ENCODE peak calls at places on chromosomes 11 and 22, in four cellular contexts. X is PC-3, Z is GM12878, U is brain microvascular endothelial cell. E is an unnamed sample.

GRCh38 chr22:17380711-17381087 is 11.4 kb downstream of the CECR2 start:
- DNase-seq in X (no peak), Z (no peak), U (no peak), E (no peak)

GRCh38 chr11:80136991-80137390 is 696.2 kb upstream of the TENM4 start:
- DNase-seq in X (no peak), Z (no peak), U (peak), E (no peak)

GRCh38 chr11:6650980-6651379 is 4.6 kb downstream of the DCHS1 start:
- DNase-seq in X (peak), Z (no peak), U (no peak), E (no peak)

GRCh38 chr11:122784325-122785155 is 53.8 kb upstream of the CRTAM start:
- DNase-seq in X (peak), Z (no peak), U (peak), E (no peak)

GRCh38 chr22:36741204-36741793 is 34.6 kb downstream of the IFT27 start:
- DNase-seq in X (no peak), Z (no peak), U (peak), E (no peak)

GRCh38 chr11:102438311-102439062 is 14.1 kb downstream of the TMEM123 start:
- DNase-seq in X (no peak), Z (no peak), U (peak), E (peak)

GRCh38 chr11:123357990-123358827 is 71.9 kb upstream of the GRAMD1B start:
- DNase-seq in X (peak), Z (peak), U (no peak), E (no peak)

GRCh38 chr11:11253487-11253886 is 99.6 kb downstream of the CSNK2A3 start:
- DNase-seq in X (no peak), Z (no peak), U (no peak), E (no peak)

GRCh38 chr11:117442869-117443239 is 115.2 kb downstream of the CEP164 start:
- DNase-seq in X (no peak), Z (no peak), U (no peak), E (no peak)

GRCh38 chr22:16810188-16810802 is 14.9 kb downstream of the XKR3 start:
- DNase-seq in X (no peak), Z (no peak), U (no peak), E (no peak)

DNA sequence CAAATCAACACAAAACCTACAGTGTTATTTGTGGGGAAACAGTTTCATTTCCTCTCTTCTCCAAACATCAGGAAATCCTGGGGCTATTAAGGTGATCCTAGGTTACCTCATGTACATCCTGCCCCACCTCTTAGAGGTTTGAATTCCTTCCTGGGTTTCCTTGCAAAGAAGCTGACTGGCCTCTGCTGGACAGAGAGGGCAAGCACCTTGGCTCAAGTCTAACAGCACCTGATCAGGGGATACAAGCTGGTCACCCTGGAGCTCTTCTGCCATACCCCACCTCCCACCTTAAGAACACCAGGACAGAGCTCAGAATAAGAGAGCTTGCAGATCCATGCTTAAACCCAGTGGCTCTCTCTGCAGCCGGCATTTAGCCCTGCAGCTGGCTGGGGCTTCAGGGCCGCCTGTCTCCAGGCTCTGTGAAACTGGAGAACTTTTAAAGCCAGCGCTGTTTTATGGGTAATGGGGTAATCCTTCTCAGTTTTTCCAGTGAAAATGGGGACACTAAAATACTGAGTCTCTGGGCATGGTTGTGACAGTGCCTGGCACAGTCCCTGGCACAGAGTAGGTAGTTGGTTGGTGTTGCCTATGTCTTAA is 386.6 kb upstream of the NARS2 start:
- DNase-seq in X (peak), Z (no peak), U (no peak), E (no peak)
- TF ChIP-seq CTCF in X (peak), Z (peak), U (peak), E (peak)

GRCh38 chr22:24706050-24706449 is 68.5 kb downstream of the PIWIL3 start:
- DNase-seq in X (no peak), Z (no peak), U (peak), E (no peak)
- TF ChIP-seq CTCF in X (peak), Z (no peak), U (peak), E (peak)

DNA sequence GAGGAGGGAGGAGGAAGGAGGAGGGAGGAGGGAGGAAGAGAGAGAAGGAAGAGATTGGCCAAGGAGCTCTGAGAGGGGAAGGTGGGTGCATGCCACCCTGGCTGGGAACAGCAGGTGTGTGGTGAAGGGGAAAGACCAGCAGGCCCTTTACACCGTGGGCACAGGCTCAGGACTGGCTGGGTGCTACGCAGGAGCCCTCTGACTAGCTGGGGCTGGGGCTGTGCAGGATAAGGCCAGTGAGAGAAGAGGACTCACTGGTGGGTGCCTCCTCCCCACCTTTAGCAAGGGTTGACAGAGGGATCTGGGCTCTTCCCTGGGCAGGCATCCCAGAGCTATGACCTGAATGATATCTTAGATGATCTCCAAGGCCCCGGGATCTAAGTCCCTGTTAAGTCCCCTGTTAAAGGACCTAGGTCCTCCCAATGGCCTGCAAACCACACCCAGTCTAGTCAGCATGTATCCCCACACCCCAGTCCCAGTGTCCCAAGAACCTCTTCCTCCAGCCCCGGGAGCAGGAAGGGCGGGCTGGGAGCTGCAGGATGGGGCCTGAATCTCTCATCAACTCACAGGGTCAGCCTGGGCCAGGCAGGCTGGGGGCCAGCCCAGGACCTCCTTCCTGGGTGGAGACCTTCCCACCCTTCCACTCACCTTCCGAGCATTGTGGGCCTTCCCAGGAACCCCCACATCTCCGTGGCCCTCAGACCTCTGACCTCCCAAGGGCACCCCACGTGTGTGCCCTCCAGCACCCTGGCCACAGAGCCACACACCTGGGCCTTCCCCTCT is 55.4 kb downstream of the CDKN1C start:
- DNase-seq in X (no peak), Z (no peak), U (no peak), E (no peak)
- TF ChIP-seq CTCF in X (no peak), Z (no peak), U (no peak), E (no peak)

GRCh38 chr22:20211997-20212753 is 55.9 kb downstream of the RTN4R start:
- DNase-seq in X (no peak), Z (no peak), U (peak), E (no peak)
- TF ChIP-seq CTCF in X (no peak), Z (no peak), U (no peak), E (no peak)

GRCh38 chr11:76857776-76858461 is 2.8 kb upstream of the ACER3 start:
- DNase-seq in X (no peak), Z (no peak), U (no peak), E (no peak)

GRCh38 chr11:76863196-76863777 is 2.6 kb downstream of the ACER3 start:
- DNase-seq in X (no peak), Z (no peak), U (no peak), E (no peak)

GRCh38 chr11:76861490-76861953 is 804 bp downstream of the ACER3 start:
- DNase-seq in X (peak), Z (no peak), U (no peak), E (no peak)

GRCh38 chr11:76859708-76860233 is 947 bp upstream of the ACER3 start:
- DNase-seq in X (no peak), Z (no peak), U (no peak), E (no peak)

GRCh38 chr11:76860539-76861475 is at the start of gene ACER3:
- DNase-seq in X (peak), Z (peak), U (peak), E (peak)
- TF ChIP-seq CTCF in X (peak), Z (no peak), U (peak), E (peak)